ENCODE peak calls at places on chromosomes 1 and 21, in four cellular contexts. O is spleen, A is nephron progenitor cell, D is Calu3. H is an unnamed sample.
A peak's percentile ranks its signal among the peaks of the same experiment; 100 is the strongest.

GRCh38 chr1:46749921-46750404 is 31.0 kb upstream of the EFCAB14 start:
- DNase-seq in O (no peak), A (no peak), D (no peak), H (no peak)

GRCh38 chr1:6111571-6111970 is 65.9 kb downstream of the KCNAB2 start:
- DNase-seq in O (peak; percentile 65), A (no peak), D (no peak), H (peak; percentile 81)

GRCh38 chr1:178543291-178543609 is 30.3 kb downstream of the TEX35 start:
- DNase-seq in O (no peak), A (no peak), D (no peak), H (no peak)

GRCh38 chr1:33377750-33378149 is 53.1 kb downstream of the PHC2 start:
- DNase-seq in O (no peak), A (no peak), D (no peak), H (no peak)

GRCh38 chr1:96596226-96596625 is 125.4 kb upstream of the PTBP2 start:
- DNase-seq in O (no peak), A (peak; percentile 26), D (peak; percentile 58), H (no peak)

GRCh38 chr1:58815680-58816071 is 31.8 kb upstream of the JUN start:
- DNase-seq in O (no peak), A (peak; percentile 12), D (peak; percentile 50), H (no peak)

GRCh38 chr1:48160486-48161132 is 61.9 kb upstream of the SLC5A9 start:
- DNase-seq in O (no peak), A (no peak), D (no peak), H (no peak)

GRCh38 chr1:220544901-220545303 is 17.0 kb downstream of the MARK1 start:
- DNase-seq in O (no peak), A (no peak), D (peak; percentile 12), H (no peak)

GRCh38 chr21:45766501-45766900 is 123.0 kb downstream of the PCBP3 start:
- DNase-seq in O (no peak), A (no peak), D (no peak), H (no peak)

GRCh38 chr1:94103608-94104007 is 17.3 kb downstream of the ABCA4 start:
- DNase-seq in O (peak; percentile 17), A (no peak), D (no peak), H (no peak)

GRCh38 chr1:23210963-23211362 is 6.3 kb downstream of the HTR1D start:
- DNase-seq in O (no peak), A (no peak), D (no peak), H (no peak)

GRCh38 chr1:3237994-3238704 is 169.1 kb downstream of the PRDM16 start:
- DNase-seq in O (no peak), A (no peak), D (no peak), H (no peak)

GRCh38 chr1:192516776-192517297 is 58.7 kb upstream of the RGS1 start:
- DNase-seq in O (no peak), A (no peak), D (peak; percentile 6), H (no peak)

GRCh38 chr1:153963030-153963849 is at the start of gene SLC39A1:
- DNase-seq in O (peak; percentile 98), A (peak; percentile 99), D (peak; percentile 99), H (peak; percentile 99)

GRCh38 chr1:115826642-115827041 is 14.3 kb downstream of the NHLH2 start:
- DNase-seq in O (no peak), A (no peak), D (no peak), H (no peak)

GRCh38 chr1:34549199-34549598 is 205.6 kb upstream of the GJB5 start:
- DNase-seq in O (no peak), A (peak; percentile 32), D (peak; percentile 76), H (no peak)

GRCh38 chr1:212366901-212367300 is 47.8 kb downstream of the PACC1 start:
- DNase-seq in O (no peak), A (no peak), D (no peak), H (no peak)

GRCh38 chr1:232432313-232432712 is 197.6 kb downstream of the SIPA1L2 start:
- DNase-seq in O (no peak), A (no peak), D (no peak), H (no peak)

GRCh38 chr21:42317341-42317741 is 2.1 kb upstream of the TFF3 start:
- DNase-seq in O (no peak), A (no peak), D (no peak), H (no peak)

GRCh38 chr21:38965910-38966504 is 160.3 kb downstream of the ETS2 start:
- DNase-seq in O (no peak), A (peak; percentile 30), D (peak; percentile 79), H (no peak)

GRCh38 chr1:205477121-205477758 is 21.4 kb upstream of the BLACAT1 start:
- DNase-seq in O (no peak), A (no peak), D (no peak), H (no peak)

GRCh38 chr1:109837852-109838570 is 72.6 kb upstream of the CSF1 start:
- DNase-seq in O (no peak), A (no peak), D (no peak), H (no peak)

GRCh38 chr1:203083463-203083921 is 2.3 kb downstream of the MYOG start:
- DNase-seq in O (peak; percentile 53), A (no peak), D (no peak), H (peak; percentile 56)
- TF ChIP-seq CTCF in O (no peak), A (no peak), D (no peak), H (no peak)

GRCh38 chr1:150564051-150564991 is 15.1 kb downstream of the MCL1 start:
- DNase-seq in O (peak; percentile 72), A (no peak), D (no peak), H (no peak)

GRCh38 chr1:150567341-150567716 is 12.1 kb downstream of the MCL1 start:
- DNase-seq in O (peak; percentile 86), A (no peak), D (no peak), H (no peak)

GRCh38 chr1:150568567-150568966 is 10.8 kb downstream of the MCL1 start:
- DNase-seq in O (no peak), A (no peak), D (no peak), H (no peak)

GRCh38 chr1:150566589-150567340 is 12.6 kb downstream of the MCL1 start:
- DNase-seq in O (peak; percentile 42), A (no peak), D (no peak), H (no peak)

DNA sequence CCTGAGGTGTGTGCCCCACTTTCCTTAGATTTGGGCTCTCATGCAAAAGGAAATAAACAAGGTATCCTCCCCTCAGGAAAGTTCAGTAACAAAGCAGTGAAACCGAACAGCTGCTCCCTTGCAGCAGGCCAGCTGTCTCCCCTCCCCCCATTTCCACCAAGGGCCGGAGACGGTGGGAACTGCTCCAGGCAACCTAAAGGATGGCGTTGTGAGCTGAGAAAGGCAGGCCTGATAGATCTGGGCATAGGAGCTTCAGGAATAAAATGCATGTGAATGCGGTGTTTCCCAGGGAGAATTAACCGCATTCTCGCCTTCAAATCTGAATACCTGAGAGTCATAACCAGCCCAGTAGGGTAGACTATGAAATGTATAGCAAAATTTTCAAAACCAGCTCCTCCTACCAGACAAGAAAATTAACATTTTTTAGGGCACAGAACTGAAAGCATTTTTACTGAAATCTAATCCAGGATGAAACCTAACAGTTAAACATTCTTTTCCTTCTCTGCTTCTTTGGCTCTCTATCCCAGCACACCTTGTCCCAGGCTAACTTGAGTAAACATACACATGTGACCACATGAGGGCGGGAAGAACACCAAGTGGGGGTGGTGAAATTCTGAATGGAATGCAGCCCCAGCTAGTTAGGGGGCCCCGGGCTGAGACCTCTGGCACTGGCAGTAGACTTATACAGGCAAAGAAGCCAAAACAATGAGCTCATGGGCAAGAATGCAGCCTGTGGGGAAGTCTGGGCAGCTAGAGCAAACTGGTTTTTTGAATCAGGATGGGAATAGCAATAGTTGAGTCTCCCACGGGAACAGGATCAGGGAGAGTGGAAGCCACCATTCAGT is 11.5 kb downstream of the MCL1 start:
- DNase-seq in O (peak; percentile 88), A (peak; percentile 74), D (peak; percentile 92), H (no peak)
- TF ChIP-seq CTCF in O (no peak), A (no peak), D (no peak), H (peak; percentile 21)

DNA sequence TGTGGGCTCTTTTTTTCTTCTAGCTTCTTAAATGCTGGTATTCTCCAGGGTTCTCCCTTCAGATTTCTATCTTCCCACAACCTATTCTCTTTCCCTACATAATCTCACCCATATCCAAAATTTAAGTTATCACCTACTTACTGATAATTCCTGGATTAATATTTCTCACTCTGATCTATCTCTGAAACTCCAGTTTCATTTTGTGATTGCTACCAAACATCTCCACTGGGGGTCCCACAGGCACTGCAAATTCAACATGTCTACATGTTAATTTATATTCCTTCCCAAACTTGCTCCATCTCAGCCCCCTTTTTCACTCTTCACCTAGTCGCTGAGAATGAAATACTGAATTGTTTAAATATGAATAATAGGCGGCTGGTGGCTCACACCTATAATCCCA is 9.9 kb upstream of the C1orf141 start:
- DNase-seq in O (no peak), A (no peak), D (no peak), H (no peak)
- TF ChIP-seq CTCF in O (peak; percentile 18), A (peak; percentile 30), D (no peak), H (peak; percentile 65)

GRCh38 chr1:59985901-59986735 is 59.5 kb upstream of the CYP2J2 start:
- DNase-seq in O (no peak), A (no peak), D (no peak), H (no peak)
- TF ChIP-seq CTCF in O (no peak), A (no peak), D (no peak), H (no peak)

H was measured in chondrocyte.